ENCODE peak calls at places on chromosomes 3 and 15, in eight cellular contexts. K is esophagus squamous epithelium, V is lower lobe of right lung, Y is thoracic aorta, W is heart right ventricle, U is fibroblast of lung, H is bronchial epithelial cell, I is fibroblast of villous mesenchyme. M is an unnamed sample.

GRCh38 chr3:136932518-136932917 is 25.3 kb upstream of the IL20RB start:
- DNase-seq in K (no peak), V (no peak), Y (no peak), W (no peak), U (no peak), H (peak), I (peak), M (no peak)

GRCh38 chr3:15795563-15796308 is 2.0 kb downstream of the ANKRD28 start:
- DNase-seq in K (no peak), V (no peak), Y (no peak), W (no peak), U (peak), H (peak), I (peak), M (no peak)

GRCh38 chr3:108053025-108053424 is 37.8 kb downstream of the CD47 start:
- DNase-seq in K (no peak), V (peak), Y (no peak), W (no peak), U (no peak), H (peak), I (no peak), M (no peak)

GRCh38 chr15:25790003-25790660 is 73.0 kb downstream of the ATP10A start:
- DNase-seq in K (no peak), V (no peak), Y (no peak), W (peak), U (peak), H (no peak), I (peak), M (peak)

GRCh38 chr3:127680790-127681189 is 8.0 kb downstream of the ABTB1 start:
- DNase-seq in K (no peak), V (no peak), Y (no peak), W (no peak), U (no peak), H (no peak), I (no peak), M (no peak)

GRCh38 chr3:50226888-50227389 is 9.1 kb upstream of the GNAI2 start:
- DNase-seq in K (no peak), V (no peak), Y (no peak), W (no peak), U (peak), H (peak), I (peak), M (peak)

GRCh38 chr3:111890051-111890580 is 31.1 kb downstream of the PHLDB2 start:
- DNase-seq in K (no peak), V (no peak), Y (no peak), W (no peak), U (peak), H (no peak), I (no peak), M (no peak)

GRCh38 chr15:39406485-39406884 is 174.4 kb upstream of the THBS1 start:
- DNase-seq in K (no peak), V (no peak), Y (no peak), W (no peak), U (no peak), H (no peak), I (no peak), M (no peak)

GRCh38 chr15:84685304-84685703 is 27.3 kb upstream of the NMB start:
- DNase-seq in K (no peak), V (peak), Y (peak), W (peak), U (peak), H (peak), I (peak), M (peak)

GRCh38 chr3:139218046-139218445 is 125.8 kb upstream of the MRPS22 start:
- DNase-seq in K (no peak), V (no peak), Y (no peak), W (no peak), U (peak), H (no peak), I (no peak), M (no peak)

GRCh38 chr3:119588112-119588511 is 8.8 kb downstream of the ADPRH start:
- DNase-seq in K (no peak), V (peak), Y (no peak), W (peak), U (no peak), H (no peak), I (no peak), M (peak)

GRCh38 chr15:96209285-96209735 is 121.2 kb upstream of the NR2F2 start:
- DNase-seq in K (no peak), V (no peak), Y (no peak), W (no peak), U (no peak), H (peak), I (no peak), M (no peak)

GRCh38 chr15:92586930-92587329 is 68.6 kb downstream of the FAM174B start:
- DNase-seq in K (no peak), V (no peak), Y (no peak), W (no peak), U (no peak), H (no peak), I (no peak), M (no peak)

GRCh38 chr15:33005582-33005981 is 188.9 kb downstream of the FMN1 start:
- DNase-seq in K (no peak), V (no peak), Y (no peak), W (no peak), U (no peak), H (no peak), I (no peak), M (no peak)

GRCh38 chr15:38701134-38701533 is 136.5 kb upstream of the RASGRP1 start:
- DNase-seq in K (no peak), V (no peak), Y (no peak), W (no peak), U (no peak), H (no peak), I (no peak), M (no peak)

GRCh38 chr15:71228403-71228802 is 113.1 kb downstream of the THSD4 start:
- DNase-seq in K (no peak), V (no peak), Y (no peak), W (no peak), U (no peak), H (no peak), I (peak), M (no peak)

GRCh38 chr3:12421132-12421531 is 63.1 kb upstream of the TSEN2 start:
- DNase-seq in K (no peak), V (no peak), Y (no peak), W (no peak), U (no peak), H (no peak), I (no peak), M (no peak)

GRCh38 chr15:101808201-101808600 is 3.8 kb upstream of the OR4F15 start:
- DNase-seq in K (no peak), V (no peak), Y (no peak), W (no peak), U (peak), H (no peak), I (no peak), M (no peak)

GRCh38 chr3:114649331-114649730 is 355.5 kb downstream of the TIGIT start:
- DNase-seq in K (no peak), V (no peak), Y (no peak), W (no peak), U (peak), H (peak), I (no peak), M (no peak)

GRCh38 chr3:12138044-12138443 is 20.7 kb downstream of the TIMP4 start:
- DNase-seq in K (no peak), V (no peak), Y (no peak), W (peak), U (no peak), H (peak), I (peak), M (peak)

GRCh38 chr15:25508369-25509002 is 69.7 kb upstream of the UBE3A start:
- DNase-seq in K (no peak), V (no peak), Y (no peak), W (no peak), U (peak), H (peak), I (peak), M (no peak)

GRCh38 chr3:148796799-148797198 is 30.8 kb upstream of the CPB1 start:
- DNase-seq in K (no peak), V (no peak), Y (no peak), W (no peak), U (no peak), H (peak), I (no peak), M (no peak)

GRCh38 chr3:149373235-149374125 is 4.0 kb downstream of the TM4SF1 start:
- DNase-seq in K (no peak), V (no peak), Y (no peak), W (no peak), U (peak), H (peak), I (peak), M (no peak)

GRCh38 chr3:165749817-165750216 is 87.4 kb downstream of the BCHE start:
- DNase-seq in K (no peak), V (no peak), Y (no peak), W (no peak), U (no peak), H (peak), I (no peak), M (no peak)

GRCh38 chr3:183447206-183448001 is 19.0 kb upstream of the MCF2L2 start:
- DNase-seq in K (peak), V (peak), Y (peak), W (peak), U (peak), H (peak), I (peak), M (peak)

GRCh38 chr3:162041622-162042021 is 545.0 kb downstream of the OTOL1 start:
- DNase-seq in K (no peak), V (no peak), Y (no peak), W (no peak), U (no peak), H (no peak), I (no peak), M (no peak)

GRCh38 chr3:28615071-28615470 is 266.4 kb upstream of the AZI2 start:
- DNase-seq in K (no peak), V (no peak), Y (no peak), W (no peak), U (no peak), H (no peak), I (no peak), M (no peak)

GRCh38 chr15:101048191-101049011 is 129.2 kb downstream of the LRRK1 start:
- DNase-seq in K (no peak), V (peak), Y (no peak), W (no peak), U (no peak), H (no peak), I (no peak), M (no peak)

GRCh38 chr3:11001020-11001657 is 8.6 kb downstream of the SLC6A1 start:
- DNase-seq in K (no peak), V (no peak), Y (no peak), W (no peak), U (no peak), H (peak), I (no peak), M (no peak)

GRCh38 chr3:127632441-127632840 is 3.5 kb downstream of the PODXL2 start:
- DNase-seq in K (no peak), V (no peak), Y (no peak), W (no peak), U (no peak), H (no peak), I (no peak), M (no peak)

GRCh38 chr3:49673715-49674490 is at the start of gene APEH:
- DNase-seq in K (no peak), V (peak), Y (peak), W (peak), U (peak), H (peak), I (peak), M (peak)

DNA sequence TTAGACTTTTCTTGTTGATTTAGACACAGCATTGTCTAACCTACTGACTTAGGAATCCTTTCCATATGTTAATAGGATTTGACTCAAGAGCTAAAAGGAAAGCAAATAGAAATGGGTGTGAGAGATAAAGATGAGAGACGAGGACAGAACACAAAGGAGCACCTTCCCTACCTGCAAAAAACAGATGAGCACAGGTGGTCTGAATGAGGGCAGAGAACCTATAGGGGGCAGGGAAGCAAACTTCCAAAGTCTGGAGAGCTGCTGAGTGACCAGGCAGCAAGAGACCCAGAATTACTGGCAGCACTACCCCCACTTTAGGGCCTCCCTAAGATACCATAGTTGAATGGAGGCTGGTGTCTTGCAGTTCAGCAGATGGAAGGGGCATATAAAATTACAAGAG is 98.1 kb upstream of the CTNNB1 start:
- DNase-seq in K (no peak), V (no peak), Y (no peak), W (no peak), U (no peak), H (no peak), I (no peak), M (no peak)
- TF ChIP-seq CTCF in K (no peak), V (no peak), Y (no peak), W (no peak), U (no peak), H (no peak), I (no peak), M (no peak)

GRCh38 chr3:62557983-62558382 is 184.6 kb upstream of the FEZF2 start:
- DNase-seq in K (no peak), V (no peak), Y (no peak), W (no peak), U (no peak), H (no peak), I (no peak), M (no peak)

GRCh38 chr3:62557450-62557849 is 184.1 kb upstream of the FEZF2 start:
- DNase-seq in K (no peak), V (no peak), Y (no peak), W (no peak), U (no peak), H (no peak), I (no peak), M (no peak)

GRCh38 chr3:62558549-62559112 is 185.3 kb upstream of the FEZF2 start:
- DNase-seq in K (no peak), V (no peak), Y (no peak), W (no peak), U (no peak), H (peak), I (peak), M (no peak)

GRCh38 chr3:62562017-62562416 is 188.7 kb upstream of the FEZF2 start:
- DNase-seq in K (no peak), V (no peak), Y (no peak), W (no peak), U (peak), H (peak), I (peak), M (no peak)

DNA sequence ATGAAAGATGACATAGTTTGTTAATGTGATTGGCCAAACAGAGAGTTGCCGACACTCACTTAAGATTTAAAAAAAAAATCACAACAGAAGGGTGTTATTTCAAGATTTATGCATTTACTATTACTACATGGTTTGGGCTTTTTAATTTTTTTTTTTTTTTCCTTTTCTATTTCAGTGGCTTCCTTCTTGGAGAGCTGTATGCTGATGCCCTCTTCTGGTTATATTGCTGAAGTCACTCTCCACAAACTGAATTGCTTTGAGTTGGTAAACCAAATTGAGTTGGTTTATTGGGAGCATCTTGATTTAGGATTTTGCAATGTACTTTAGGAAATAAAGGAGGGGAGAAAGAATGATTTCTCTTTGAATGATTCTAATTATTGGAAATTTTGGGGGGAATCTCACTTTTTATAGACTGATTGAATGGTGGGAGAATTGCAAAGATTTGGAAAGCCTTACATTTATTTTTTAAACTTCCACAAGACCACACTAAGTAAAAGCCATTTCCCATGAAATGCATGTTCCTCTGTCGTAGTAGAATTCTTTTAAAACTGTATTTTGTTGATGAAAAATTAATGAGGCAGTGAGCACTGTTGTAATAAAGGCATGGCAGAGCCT is 186.6 kb upstream of the FEZF2 start:
- DNase-seq in K (no peak), V (no peak), Y (no peak), W (no peak), U (peak), H (peak), I (peak), M (no peak)
- TF ChIP-seq CTCF in K (peak), V (peak), Y (peak), W (no peak), U (peak), H (peak), I (peak), M (no peak)

DNA sequence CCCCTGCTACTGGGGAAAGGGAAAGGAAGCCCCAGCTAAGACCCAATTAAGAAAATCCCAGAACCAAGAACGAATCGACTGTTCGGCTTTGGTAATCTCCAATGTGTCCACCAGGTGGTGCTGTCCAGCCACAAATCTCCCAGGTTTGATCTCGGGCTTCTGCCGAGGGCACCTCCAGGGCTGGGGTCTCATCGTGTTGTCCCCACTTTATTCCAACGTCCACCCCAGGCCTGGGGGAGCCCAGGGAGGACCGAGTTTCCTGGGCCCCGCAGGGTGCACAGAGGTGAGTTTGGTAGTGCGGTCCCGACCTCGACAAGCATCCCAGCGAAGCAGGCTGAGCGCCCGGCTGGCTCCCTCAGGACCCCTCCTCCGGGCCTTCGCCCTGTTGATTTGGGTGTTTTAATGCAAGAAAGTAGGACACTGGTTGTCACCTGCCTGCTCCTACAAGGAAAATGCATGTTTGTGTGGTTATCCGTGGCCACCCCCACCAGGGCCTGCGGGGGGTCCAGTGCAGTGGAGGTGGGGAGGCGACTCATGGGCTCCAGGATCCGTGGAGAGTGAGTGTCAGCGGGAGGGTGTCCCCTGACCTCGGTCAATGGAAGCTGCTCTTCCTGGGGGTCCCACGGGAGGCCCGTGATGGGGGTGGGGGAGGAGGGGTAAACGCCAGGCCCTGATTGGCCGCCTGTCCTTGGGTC is 185.0 kb downstream of the GOLGA6L6 start:
- DNase-seq in K (no peak), V (peak), Y (no peak), W (peak), U (no peak), H (no peak), I (peak), M (peak)
- TF ChIP-seq CTCF in K (peak), V (peak), Y (peak), W (peak), U (peak), H (peak), I (peak), M (peak)

DNA sequence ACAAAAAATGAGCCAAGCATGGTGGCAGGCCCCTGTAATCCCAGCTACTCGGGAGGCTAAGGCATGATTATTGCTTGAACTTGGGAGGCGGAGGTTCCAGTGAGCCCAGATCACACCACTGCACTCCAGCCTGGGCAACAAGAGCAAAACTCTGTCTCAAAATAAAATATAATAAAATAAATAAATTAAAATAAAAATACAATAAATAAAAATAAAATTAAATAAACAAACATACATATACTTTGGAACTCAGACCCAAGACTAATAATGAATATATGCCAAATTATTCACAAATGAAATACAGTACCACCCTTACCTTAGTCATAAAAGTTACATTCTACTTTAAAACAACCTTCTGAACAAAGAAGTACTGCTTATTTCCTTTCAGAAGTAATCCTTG is 81.8 kb downstream of the SCAPER start:
- DNase-seq in K (no peak), V (no peak), Y (no peak), W (no peak), U (no peak), H (no peak), I (no peak), M (no peak)
- TF ChIP-seq CTCF in K (no peak), V (no peak), Y (no peak), W (no peak), U (no peak), H (no peak), I (no peak), M (no peak)